ENCODE peak calls at places on chromosomes 16 and 17, in six cellular contexts. One of them, this sample, is unnamed.

GRCh38 chr16:13984794-13985193 is 64.8 kb downstream of the ERCC4 start:
- DNase-seq in IMR-90: no peak
- DNase-seq in HCT116: no peak
- DNase-seq in H1: no peak
- DNase-seq in GM12878: no peak
- DNase-seq in HepG2: no peak
- DNase-seq in this sample: no peak

GRCh38 chr16:1244881-1245280 is 4.4 kb downstream of the TPSAB1 start:
- DNase-seq in HepG2: no peak
- DNase-seq in H1: no peak
- DNase-seq in HCT116: no peak
- DNase-seq in IMR-90: no peak
- DNase-seq in GM12878: no peak
- DNase-seq in this sample: no peak

GRCh38 chr16:6081320-6081976 is 983.9 kb upstream of the EEF2KMT start:
- DNase-seq in IMR-90: no peak
- DNase-seq in H1: peak; percentile 15
- DNase-seq in HepG2: peak; percentile 20
- DNase-seq in HCT116: no peak
- DNase-seq in GM12878: no peak
- DNase-seq in this sample: peak; percentile 57

GRCh38 chr16:23353440-23353839 is 51.3 kb downstream of the SCNN1B start:
- DNase-seq in H1: no peak
- DNase-seq in HepG2: no peak
- DNase-seq in HCT116: no peak
- DNase-seq in GM12878: no peak
- DNase-seq in IMR-90: no peak
- DNase-seq in this sample: peak; percentile 29

GRCh38 chr16:78034530-78034929 is 12.2 kb downstream of the CLEC3A start:
- DNase-seq in IMR-90: no peak
- DNase-seq in H1: no peak
- DNase-seq in GM12878: no peak
- DNase-seq in HepG2: no peak
- DNase-seq in HCT116: no peak
- DNase-seq in this sample: no peak

GRCh38 chr16:85286970-85287814 is 174.9 kb upstream of the CIBAR2 start:
- DNase-seq in H1: no peak
- DNase-seq in GM12878: no peak
- DNase-seq in HepG2: no peak
- DNase-seq in IMR-90: peak; percentile 65
- DNase-seq in HCT116: no peak
- DNase-seq in this sample: peak; percentile 86

GRCh38 chr17:28412131-28412530 is 6.1 kb upstream of the SLC46A1 start:
- DNase-seq in HepG2: no peak
- DNase-seq in HCT116: no peak
- DNase-seq in GM12878: no peak
- DNase-seq in H1: no peak
- DNase-seq in IMR-90: no peak
- DNase-seq in this sample: no peak

GRCh38 chr16:17224859-17225258 is 245.9 kb downstream of the XYLT1 start:
- DNase-seq in HepG2: no peak
- DNase-seq in HCT116: no peak
- DNase-seq in IMR-90: peak; percentile 82
- DNase-seq in H1: no peak
- DNase-seq in GM12878: no peak
- DNase-seq in this sample: no peak

DNA sequence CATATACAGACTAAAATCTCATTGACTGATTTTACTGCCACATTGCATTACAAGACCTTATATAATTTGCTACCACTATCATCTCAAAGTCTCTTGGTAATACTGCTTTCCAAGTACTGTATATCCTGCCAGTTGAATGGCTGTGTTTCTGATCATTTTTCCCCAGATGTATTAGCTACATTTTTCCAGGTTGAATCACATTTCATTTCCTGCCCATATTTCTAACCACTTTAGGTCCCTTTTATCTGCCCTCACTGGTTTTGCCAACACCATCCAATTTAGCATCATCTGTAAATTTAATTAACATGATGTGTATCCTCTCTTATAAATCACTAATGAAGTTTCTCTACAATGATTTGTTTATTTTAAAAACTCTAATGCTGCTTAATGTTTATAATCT is 365.7 kb upstream of the PMFBP1 start:
- DNase-seq in HCT116: no peak
- DNase-seq in GM12878: no peak
- DNase-seq in IMR-90: peak; percentile 56
- DNase-seq in H1: no peak
- DNase-seq in HepG2: no peak
- DNase-seq in this sample: no peak
- H2AFZ ChIP-seq in HCT116: no peak overlapping the region
- H2AFZ ChIP-seq in GM12878: no peak overlapping the region
- H2AFZ ChIP-seq in IMR-90: no peak overlapping the region
- H2AFZ ChIP-seq in H1: no peak overlapping the region
- H2AFZ ChIP-seq in HepG2: no peak overlapping the region
- H2AFZ ChIP-seq in this sample: no peak overlapping the region

DNA sequence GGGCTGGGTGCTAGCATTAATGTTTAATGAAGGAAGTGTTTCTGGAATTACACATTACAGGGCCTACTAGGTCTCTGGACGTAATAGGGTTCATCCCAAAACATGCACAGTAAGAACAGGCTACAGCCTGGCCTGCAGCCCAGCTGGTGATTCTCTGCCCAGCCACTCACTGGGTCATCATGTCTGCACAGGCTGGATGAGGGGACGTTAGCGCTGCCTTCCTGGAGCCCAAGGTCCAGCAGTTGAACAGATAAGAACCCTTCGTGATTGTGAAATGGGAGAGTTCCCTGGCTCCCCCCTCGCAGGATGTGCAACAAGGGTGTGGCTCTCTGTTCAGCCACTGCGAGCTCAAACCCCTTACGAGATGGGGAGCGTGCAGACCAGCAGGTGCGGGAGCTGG is 200.0 kb upstream of the CDH5 start:
- DNase-seq in HepG2: peak; percentile 18
- DNase-seq in H1: no peak
- DNase-seq in GM12878: no peak
- DNase-seq in HCT116: no peak
- DNase-seq in IMR-90: peak; percentile 12
- DNase-seq in this sample: no peak
- TF ChIP-seq CEBPB in HepG2: peak; percentile 44
- TF ChIP-seq CEBPB in H1: no peak
- TF ChIP-seq CEBPB in GM12878: no peak
- TF ChIP-seq CEBPB in HCT116: no peak
- TF ChIP-seq CEBPB in IMR-90: peak; percentile 32
- TF ChIP-seq CEBPB in this sample: peak; percentile 52

DNA sequence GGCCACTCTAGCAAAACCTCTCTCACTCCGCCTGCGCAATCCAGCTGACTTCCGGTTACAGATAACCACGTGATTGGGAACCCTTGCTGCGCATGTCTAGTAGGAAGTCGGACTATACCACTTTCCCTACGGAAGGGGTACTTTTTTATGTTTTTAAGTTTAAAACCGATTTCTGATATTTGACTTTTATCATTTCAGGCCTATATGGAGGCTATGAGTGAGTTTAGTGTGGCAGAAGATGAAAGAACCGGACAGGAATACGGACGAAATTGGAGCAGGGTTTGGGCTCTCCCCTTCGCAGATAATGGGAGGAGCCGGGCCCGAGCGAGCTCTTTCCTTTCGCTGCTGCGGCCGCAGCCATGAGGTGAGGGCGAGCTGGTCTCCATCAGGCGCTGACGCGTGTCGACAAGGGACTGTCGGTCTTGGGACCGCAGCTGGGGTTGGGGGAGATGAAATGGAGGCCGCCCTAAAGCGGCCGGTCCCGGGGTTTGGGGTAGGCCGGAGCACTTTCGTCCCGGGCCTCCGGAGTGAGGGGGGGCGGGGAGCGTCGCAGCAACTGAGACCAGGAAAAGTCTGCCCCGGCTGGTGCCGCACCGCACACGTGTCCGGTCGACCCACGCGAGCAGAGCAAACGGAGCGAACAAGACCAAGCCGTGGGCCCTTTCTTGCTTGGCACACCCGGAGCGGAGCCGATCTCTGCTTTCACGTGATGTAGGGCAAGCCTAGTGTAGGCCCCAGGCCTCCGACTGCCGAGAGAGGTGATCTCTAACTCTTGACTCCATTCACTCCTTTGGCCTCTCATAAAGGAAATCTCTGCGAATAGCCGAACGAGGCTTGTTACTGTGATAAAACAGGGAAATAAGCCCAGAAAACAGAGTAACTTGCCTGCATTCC is at the start of gene RPL19:
- DNase-seq in GM12878: peak; percentile 81
- DNase-seq in H1: peak; percentile 61
- DNase-seq in HepG2: peak; percentile 96
- DNase-seq in HCT116: peak; percentile 93
- DNase-seq in IMR-90: peak; percentile 96
- DNase-seq in this sample: peak; percentile 88
- H2AFZ ChIP-seq in GM12878: peak within 1 kb of the TSS; percentile 99
- H2AFZ ChIP-seq in H1: peak within 1 kb of the TSS; percentile 98
- H2AFZ ChIP-seq in HepG2: peak within 1 kb of the TSS; percentile 100
- H2AFZ ChIP-seq in HCT116: peak within 1 kb of the TSS; percentile 91
- H2AFZ ChIP-seq in IMR-90: peak within 1 kb of the TSS; percentile 75
- H2AFZ ChIP-seq in this sample: peak within 1 kb of the TSS; percentile 99

GRCh38 chr17:80694992-80695912 is 150.6 kb downstream of the RPTOR start:
- DNase-seq in HCT116: no peak
- DNase-seq in GM12878: no peak
- DNase-seq in HepG2: peak; percentile 52
- DNase-seq in IMR-90: no peak
- DNase-seq in H1: no peak
- DNase-seq in this sample: no peak
- TF ChIP-seq CEBPB in HCT116: no peak
- TF ChIP-seq CEBPB in GM12878: no peak
- TF ChIP-seq CEBPB in HepG2: no peak
- TF ChIP-seq CEBPB in IMR-90: no peak
- TF ChIP-seq CEBPB in H1: no peak
- TF ChIP-seq CEBPB in this sample: no peak

GRCh38 chr17:13596241-13596941 is 5.3 kb downstream of the HS3ST3A1 start:
- DNase-seq in GM12878: no peak
- DNase-seq in HepG2: no peak
- DNase-seq in HCT116: no peak
- DNase-seq in IMR-90: no peak
- DNase-seq in H1: no peak
- DNase-seq in this sample: peak; percentile 9
- H2AFZ ChIP-seq in GM12878: no peak overlapping the region
- H2AFZ ChIP-seq in HepG2: no peak overlapping the region
- H2AFZ ChIP-seq in HCT116: no peak overlapping the region
- H2AFZ ChIP-seq in IMR-90: peak overlapping the region; percentile 56
- H2AFZ ChIP-seq in H1: no peak overlapping the region
- H2AFZ ChIP-seq in this sample: peak overlapping the region; percentile 59

GRCh38 chr16:3652373-3653037 is 2.0 kb upstream of the DNASE1 start:
- DNase-seq in HCT116: no peak
- DNase-seq in HepG2: peak; percentile 47
- DNase-seq in GM12878: no peak
- DNase-seq in H1: no peak
- DNase-seq in IMR-90: no peak
- DNase-seq in this sample: no peak
- TF ChIP-seq CEBPB in HCT116: no peak
- TF ChIP-seq CEBPB in HepG2: no peak
- TF ChIP-seq CEBPB in GM12878: no peak
- TF ChIP-seq CEBPB in H1: no peak
- TF ChIP-seq CEBPB in IMR-90: no peak
- TF ChIP-seq CEBPB in this sample: no peak